ENCODE peak calls at places on chromosomes 3 and 15, in five cellular contexts. F is hepatocyte, X is right cardiac atrium, Y is K562, S is tibial artery. I is an unnamed sample.

GRCh38 chr3:189945935-189946709 is 174.6 kb downstream of the P3H2 start:
- DNase-seq in S (no peak), F (no peak), X (no peak), Y (no peak), I (no peak)

GRCh38 chr3:190339130-190339529 is 16.9 kb upstream of the CLDN1 start:
- DNase-seq in X (no peak), F (no peak), Y (no peak), S (no peak), I (no peak)

GRCh38 chr15:67335534-67336222 is 81.1 kb downstream of the IQCH start:
- DNase-seq in X (no peak), S (no peak), Y (no peak), F (no peak), I (no peak)

GRCh38 chr3:99602183-99602582 is 36.2 kb upstream of the COL8A1 start:
- DNase-seq in Y (no peak), S (no peak), F (no peak), X (no peak), I (no peak)

GRCh38 chr3:65583203-65583602 is 455.5 kb downstream of the MAGI1 start:
- DNase-seq in S (no peak), F (no peak), Y (no peak), X (no peak), I (no peak)

GRCh38 chr15:20340931-20341661 is 200.5 kb downstream of the GOLGA6L6 start:
- DNase-seq in S (peak), X (peak), F (peak), Y (peak), I (no peak)

GRCh38 chr15:65963911-65964482 is 94.7 kb downstream of the RAB11A start:
- DNase-seq in F (no peak), X (no peak), Y (no peak), S (no peak), I (no peak)

GRCh38 chr15:41981373-41982132 is 9.2 kb upstream of the EHD4 start:
- DNase-seq in X (no peak), S (peak), Y (peak), F (no peak), I (no peak)

GRCh38 chr3:128282392-128283196 is 129.3 kb downstream of the EEFSEC start:
- DNase-seq in Y (no peak), F (no peak), X (peak), S (peak), I (no peak)

GRCh38 chr3:51968883-51969674 is 1.8 kb upstream of the PCBP4 start:
- DNase-seq in S (no peak), F (no peak), Y (no peak), X (peak), I (no peak)

GRCh38 chr3:149701977-149702350 is 44.1 kb upstream of the WWTR1 start:
- DNase-seq in X (no peak), Y (no peak), S (no peak), F (no peak), I (no peak)

GRCh38 chr15:89002281-89002761 is 85.9 kb upstream of the ABHD2 start:
- DNase-seq in F (no peak), Y (peak), S (no peak), X (peak), I (no peak)

GRCh38 chr3:36147934-36148333 is 232.4 kb upstream of the STAC start:
- DNase-seq in S (no peak), F (no peak), Y (no peak), X (no peak), I (no peak)

GRCh38 chr3:105195260-105195659 is 171.4 kb upstream of the ALCAM start:
- DNase-seq in F (no peak), S (no peak), Y (no peak), X (no peak), I (no peak)

GRCh38 chr3:71465371-71466007 is 118.0 kb downstream of the FOXP1 start:
- DNase-seq in X (no peak), S (no peak), F (no peak), Y (no peak), I (no peak)

GRCh38 chr3:71466483-71466882 is 117.0 kb downstream of the FOXP1 start:
- DNase-seq in F (no peak), Y (peak), S (no peak), X (no peak), I (peak)

GRCh38 chr3:71469131-71469430 is 114.4 kb downstream of the FOXP1 start:
- DNase-seq in X (no peak), F (no peak), S (no peak), Y (no peak), I (no peak)

GRCh38 chr3:71464613-71465012 is 118.9 kb downstream of the FOXP1 start:
- DNase-seq in S (no peak), F (no peak), Y (no peak), X (no peak), I (no peak)

GRCh38 chr3:71468311-71469130 is 115.0 kb downstream of the FOXP1 start:
- DNase-seq in Y (no peak), S (no peak), X (no peak), F (no peak), I (no peak)
- H3K27ac ChIP-seq in Y (no peak), S (no peak), X (no peak), F (no peak), I (no peak)

DNA sequence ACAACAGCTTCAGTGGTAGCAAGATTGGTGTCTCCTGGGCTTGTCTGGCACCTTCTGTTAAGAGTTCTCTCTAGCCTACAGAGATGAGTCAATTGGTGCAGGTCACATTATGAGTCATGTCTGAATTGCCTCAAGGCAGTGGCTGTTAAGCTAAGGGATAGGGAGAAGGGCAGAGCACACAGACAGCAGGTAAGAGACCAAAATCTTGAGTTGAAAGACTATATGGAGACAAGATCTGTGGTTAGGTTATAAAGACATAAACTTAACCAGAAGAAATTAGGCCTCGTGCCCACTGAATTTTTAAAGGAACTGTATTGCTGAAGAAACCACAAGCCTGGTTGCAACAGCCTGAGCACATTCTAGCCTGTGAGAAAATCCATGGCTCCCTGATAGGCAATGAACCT is 19.2 kb upstream of the KPNA1 start:
- DNase-seq in F (peak), X (no peak), S (no peak), Y (peak), I (no peak)
- H3K27ac ChIP-seq in F (peak), X (no peak), S (no peak), Y (no peak), I (no peak)

GRCh38 chr3:197372076-197372661 is 73.8 kb upstream of the DLG1 start:
- DNase-seq in S (no peak), F (peak), Y (no peak), X (no peak), I (no peak)

GRCh38 chr3:197373096-197373495 is 74.7 kb upstream of the DLG1 start:
- DNase-seq in S (no peak), F (no peak), Y (no peak), X (no peak), I (no peak)

GRCh38 chr3:197376020-197376419 is 77.6 kb upstream of the DLG1 start:
- DNase-seq in Y (no peak), S (no peak), F (no peak), X (no peak), I (no peak)

GRCh38 chr3:197376735-197377555 is 78.5 kb upstream of the DLG1 start:
- DNase-seq in X (no peak), Y (no peak), S (no peak), F (no peak), I (no peak)

DNA sequence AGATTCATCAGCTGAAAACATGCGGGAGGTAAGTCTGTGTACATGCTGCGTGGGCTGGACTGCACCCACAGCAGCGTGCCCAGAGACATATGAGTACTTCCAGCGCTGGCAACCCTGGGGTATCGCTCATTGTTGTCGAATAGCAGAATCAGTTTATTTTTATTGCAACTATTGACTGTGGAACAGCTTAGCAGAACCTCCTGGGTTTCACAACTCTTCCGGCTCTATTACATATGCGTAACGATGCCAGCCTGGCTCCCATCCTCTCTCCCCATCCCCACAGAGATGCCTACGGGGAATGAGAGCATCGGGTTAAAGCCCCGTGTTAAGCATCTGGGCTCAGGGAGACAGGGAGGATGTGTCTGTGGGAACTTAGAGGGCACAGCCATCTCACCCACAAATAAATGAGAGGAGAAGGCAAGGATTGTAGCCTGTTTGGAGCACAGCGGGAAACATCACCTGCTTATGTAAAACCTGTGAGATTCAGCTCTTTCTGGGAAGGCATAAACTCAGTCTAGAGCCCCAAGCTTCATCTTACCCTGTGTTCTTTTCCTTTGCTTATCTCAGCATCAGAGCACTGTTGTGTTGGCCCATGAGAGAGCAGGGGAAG is 76.6 kb upstream of the DLG1 start:
- DNase-seq in X (no peak), S (no peak), Y (no peak), F (no peak), I (no peak)
- H3K27ac ChIP-seq in X (no peak), S (no peak), Y (no peak), F (no peak), I (no peak)

GRCh38 chr3:157078131-157078835 is 81.7 kb downstream of the CCNL1 start:
- DNase-seq in F (no peak), S (no peak), X (no peak), Y (no peak), I (no peak)
- H3K27ac ChIP-seq in F (no peak), S (peak), X (peak), Y (no peak), I (peak)

GRCh38 chr15:90460142-90460824 is 69.4 kb upstream of the CRTC3 start:
- DNase-seq in S (no peak), X (no peak), F (no peak), Y (no peak), I (no peak)
- H3K27ac ChIP-seq in S (peak), X (peak), F (peak), Y (no peak), I (peak)

DNA sequence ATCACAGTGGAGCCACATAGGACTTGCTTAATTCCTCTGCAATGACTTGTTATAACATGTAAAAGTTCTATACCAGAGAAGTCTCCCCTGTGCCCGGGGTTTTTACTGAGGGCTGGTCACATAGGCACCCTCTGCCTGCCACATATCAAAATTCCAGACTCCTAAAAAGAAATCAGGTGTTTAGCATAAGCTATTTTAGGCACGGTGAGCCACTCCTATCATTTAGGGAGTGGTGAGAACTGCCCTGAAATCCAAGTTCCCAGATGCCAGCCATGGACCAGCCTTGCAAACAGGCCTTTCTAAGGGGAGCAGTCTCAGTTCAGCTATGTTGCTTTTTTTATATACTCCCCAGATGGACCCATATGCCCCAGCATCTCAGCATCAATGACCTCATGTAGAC is 130.3 kb downstream of the THSD4 start:
- DNase-seq in F (no peak), Y (no peak), X (no peak), S (no peak), I (no peak)
- H3K27ac ChIP-seq in F (no peak), Y (no peak), X (peak), S (no peak), I (no peak)

DNA sequence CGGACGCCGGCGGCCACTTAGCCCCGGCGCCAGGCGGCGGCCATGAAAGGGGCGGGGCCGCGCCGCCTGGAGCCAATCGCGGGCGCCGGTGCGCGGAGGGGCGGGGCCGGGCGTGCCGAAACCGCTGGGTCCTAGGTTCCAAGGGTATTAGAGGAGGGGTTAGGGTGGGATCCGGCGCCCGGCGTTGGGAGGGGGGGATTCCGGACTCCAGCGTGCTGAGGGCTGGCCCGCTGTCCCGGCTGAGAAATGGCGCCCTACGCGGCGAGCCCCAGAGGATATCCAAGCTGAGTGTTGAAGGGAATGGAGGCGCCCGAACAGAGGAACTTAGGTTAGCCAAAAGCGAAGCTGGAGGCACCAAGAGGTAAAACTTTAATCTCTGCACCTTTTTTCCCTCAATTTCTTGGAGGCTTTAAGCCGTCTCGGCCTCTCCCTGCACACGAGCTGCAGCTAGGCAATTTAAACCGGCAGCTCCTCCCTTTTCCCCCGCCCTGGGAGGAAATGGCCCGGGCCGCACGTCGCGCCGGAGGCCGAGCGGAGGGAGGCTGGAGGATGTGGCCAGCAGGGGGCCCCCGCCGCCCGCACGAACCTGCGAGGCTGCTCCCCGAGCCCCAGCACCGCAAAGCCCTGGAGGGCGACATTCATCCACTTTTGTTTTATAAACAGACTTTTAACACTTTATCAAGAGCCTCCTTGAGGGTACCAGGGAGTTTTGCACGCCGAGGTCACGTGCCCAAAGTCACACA is at the start of gene XXYLT1:
- DNase-seq in Y (peak), X (peak), S (peak), F (peak), I (peak)
- H3K27ac ChIP-seq in Y (peak), X (peak), S (peak), F (peak), I (peak)